ENCODE peak calls at places on chromosomes 2 and 18, in four cellular contexts. W, U, S and K are unnamed samples.

GRCh38 chr2:41621095-41621494 is 426.7 kb upstream of the PKDCC start:
- DNase-seq in S (no peak), W (no peak), U (no peak), K (no peak)

GRCh38 chr2:54722641-54723299 is 692 bp upstream of the EML6 start:
- DNase-seq in U (peak), W (no peak), S (no peak), K (no peak)

GRCh38 chr2:239496700-239497099 is 95.9 kb upstream of the HDAC4 start:
- DNase-seq in S (no peak), W (no peak), U (no peak), K (no peak)

GRCh38 chr18:22935431-22935830 is 2.3 kb downstream of the RBBP8 start:
- DNase-seq in W (peak), S (no peak), U (no peak), K (no peak)

GRCh38 chr18:31723998-31724711 is 36.5 kb downstream of the SLC25A52 start:
- DNase-seq in W (no peak), S (no peak), U (peak), K (no peak)

GRCh38 chr2:153963247-153963646 is 91.5 kb downstream of the GALNT13 start:
- DNase-seq in S (no peak), U (no peak), W (no peak), K (no peak)

GRCh38 chr2:239819091-239819973 is 205.8 kb downstream of the NDUFA10 start:
- DNase-seq in U (no peak), W (no peak), S (no peak), K (no peak)

GRCh38 chr2:164009801-164010337 is 274.1 kb upstream of the FIGN start:
- DNase-seq in S (no peak), W (no peak), U (no peak), K (no peak)

GRCh38 chr2:117987121-117987520 is 26.7 kb downstream of the CCDC93 start:
- DNase-seq in U (no peak), S (no peak), W (no peak), K (no peak)

GRCh38 chr18:10518595-10519273 is 7.1 kb upstream of the NAPG start:
- DNase-seq in U (peak), W (no peak), S (no peak), K (no peak)

GRCh38 chr2:11680181-11680900 is 10.3 kb upstream of the NTSR2 start:
- DNase-seq in U (no peak), W (no peak), S (no peak), K (no peak)

GRCh38 chr2:85801871-85802270 is 48.1 kb downstream of the ATOH8 start:
- DNase-seq in U (no peak), S (no peak), W (no peak), K (no peak)

GRCh38 chr2:27655155-27655951 is 8.1 kb downstream of the SUPT7L start:
- DNase-seq in S (no peak), W (no peak), U (peak), K (no peak)

GRCh38 chr2:161415041-161415440 is 1.1 kb upstream of the TBR1 start:
- DNase-seq in W (peak), S (no peak), U (no peak), K (no peak)

GRCh38 chr2:60674524-60675165 is 81.4 kb upstream of the PAPOLG start:
- DNase-seq in U (peak), S (peak), W (peak), K (peak)

GRCh38 chr2:161983896-161984295 is 90.1 kb downstream of the DPP4 start:
- DNase-seq in U (no peak), S (no peak), W (no peak), K (no peak)

GRCh38 chr2:110804915-110805314 is 72.5 kb downstream of the ACOXL start:
- DNase-seq in W (peak), S (no peak), U (no peak), K (peak)

GRCh38 chr2:57987835-57988573 is 58.6 kb upstream of the VRK2 start:
- DNase-seq in S (no peak), W (no peak), U (peak), K (no peak)

GRCh38 chr2:205712508-205712907 is 30.2 kb downstream of the NRP2 start:
- DNase-seq in U (peak), W (no peak), S (no peak), K (no peak)

GRCh38 chr2:75309596-75310290 is 110.4 kb upstream of the TACR1 start:
- DNase-seq in W (no peak), U (no peak), S (no peak), K (no peak)

GRCh38 chr18:50089702-50090101 is 105.2 kb downstream of the MYO5B start:
- DNase-seq in W (no peak), U (no peak), S (no peak), K (no peak)

GRCh38 chr2:73000808-73001570 is 70.5 kb downstream of the SFXN5 start:
- DNase-seq in S (no peak), W (no peak), U (no peak), K (no peak)

GRCh38 chr2:101740555-101740964 is 43.1 kb downstream of the MAP4K4 start:
- DNase-seq in S (no peak), W (no peak), U (no peak), K (no peak)

GRCh38 chr2:188902906-188903305 is 71.3 kb upstream of the COL3A1 start:
- DNase-seq in S (no peak), W (no peak), U (peak), K (no peak)

GRCh38 chr2:162710282-162710891 is 128.2 kb downstream of the KCNH7 start:
- DNase-seq in S (no peak), U (no peak), W (no peak), K (no peak)

GRCh38 chr2:194452504-194452903 is 1204.5 kb upstream of the SLC39A10 start:
- DNase-seq in S (no peak), U (no peak), W (no peak), K (no peak)

GRCh38 chr18:48950536-48951447 is at the start of gene SMAD7:
- DNase-seq in W (peak), U (no peak), S (no peak), K (no peak)

GRCh38 chr2:128455710-128456050 is 137.0 kb upstream of the HS6ST1 start:
- DNase-seq in S (no peak), U (no peak), W (no peak), K (no peak)

GRCh38 chr2:64859208-64860161 is 129.7 kb upstream of the SLC1A4 start:
- DNase-seq in W (peak), U (peak), S (no peak), K (no peak)

GRCh38 chr18:9643549-9643948 is 29.2 kb upstream of the PPP4R1 start:
- DNase-seq in S (peak), W (no peak), U (peak), K (no peak)

GRCh38 chr2:41972179-41972578 is 75.6 kb upstream of the PKDCC start:
- DNase-seq in W (no peak), S (no peak), U (no peak), K (no peak)